ENCODE peak calls at places on chromosomes 16 and 17, in ten cellular contexts. T is activated CD8-positive, alpha-beta T cell treated with anti-CD3 and anti-CD28 coated beads, Interleukin-2, amount 10 ng/mL, durations not matched to agents 7 days and 5 days; U is posterior cingulate gyrus; J is KBM-7; F is stimulated activated CD8-positive, alpha-beta memory T cell treated with anti-CD3 and anti-CD28 coated beads, Interleukin-7, amount 100 ng/mL, for 1 hour; C is GM23338; W is SW 1271; K is ureter; M is Caki2; Q is progenitor cell of endocrine pancreas. Z is an unnamed sample.

GRCh38 chr16:55376567-55377167 is 52.7 kb downstream of the IRX6 start:
- DNase-seq in T (no peak), W (no peak), K (no peak), C (no peak), F (no peak), M (no peak), J (no peak), U (no peak), Q (no peak), Z (no peak)

GRCh38 chr16:57736419-57737281 is 1.1 kb downstream of the KATNB1 start:
- DNase-seq in Q (no peak), T (peak; percentile 68), C (peak; percentile 73), U (peak; percentile 35), J (peak; percentile 73), F (peak; percentile 14), K (no peak), M (peak; percentile 84), W (peak; percentile 56), Z (no peak)

GRCh38 chr16:49890876-49891275 is 35.0 kb upstream of the ZNF423 start:
- DNase-seq in F (no peak), J (peak; percentile 58), Q (no peak), U (no peak), M (no peak), K (no peak), T (peak; percentile 37), W (no peak), C (peak; percentile 86), Z (no peak)

GRCh38 chr17:9004132-9004960 is 17.0 kb upstream of the NTN1 start:
- DNase-seq in M (no peak), Q (no peak), F (no peak), W (no peak), C (peak; percentile 68), U (no peak), J (no peak), T (no peak), K (no peak), Z (no peak)

GRCh38 chr16:79215289-79215688 is 385.2 kb downstream of the MAF start:
- DNase-seq in U (no peak), J (no peak), Q (no peak), F (no peak), M (no peak), W (no peak), C (no peak), T (no peak), K (no peak), Z (no peak)

GRCh38 chr17:7686221-7687071 is 844 bp downstream of the TP53 start:
- DNase-seq in U (peak; percentile 77), F (peak; percentile 56), W (peak; percentile 97), C (peak; percentile 89), Q (peak; percentile 58), M (peak; percentile 91), J (peak; percentile 96), K (peak; percentile 84), T (peak; percentile 88), Z (no peak)

GRCh38 chr16:84005391-84005790 is 37.2 kb downstream of the SLC38A8 start:
- DNase-seq in K (no peak), U (no peak), F (no peak), W (no peak), T (no peak), M (no peak), J (no peak), Q (no peak), C (no peak), Z (no peak)

GRCh38 chr16:27285676-27286196 is 17.2 kb upstream of the NSMCE1 start:
- DNase-seq in J (peak; percentile 38), M (no peak), K (peak; percentile 54), F (no peak), C (no peak), Q (no peak), U (no peak), T (no peak), W (no peak), Z (no peak)

GRCh38 chr17:61338000-61338864 is 61.4 kb upstream of the TBX2 start:
- DNase-seq in K (no peak), M (peak; percentile 28), W (no peak), T (no peak), J (no peak), C (no peak), U (no peak), F (no peak), Q (no peak), Z (no peak)

GRCh38 chr17:18889658-18890057 is 31.7 kb downstream of the PRPSAP2 start:
- DNase-seq in K (no peak), F (no peak), W (no peak), M (no peak), T (no peak), J (no peak), C (no peak), U (no peak), Q (no peak), Z (no peak)

GRCh38 chr16:27640277-27640600 is 90.3 kb downstream of the KATNIP start:
- DNase-seq in Q (no peak), U (no peak), T (no peak), K (no peak), F (no peak), M (no peak), C (peak; percentile 44), W (no peak), J (no peak), Z (no peak)

GRCh38 chr17:15892244-15892643 is 52.7 kb upstream of the ADORA2B start:
- DNase-seq in W (no peak), K (no peak), J (no peak), M (no peak), T (no peak), U (no peak), Q (no peak), C (no peak), F (no peak), Z (no peak)

GRCh38 chr17:7222972-7223292 is 3.2 kb downstream of the ACADVL start:
- DNase-seq in U (no peak), C (no peak), J (no peak), F (no peak), K (no peak), T (no peak), W (no peak), M (no peak), Q (no peak), Z (no peak)

GRCh38 chr16:30051518-30051917 is 14.0 kb upstream of the ALDOA start:
- DNase-seq in W (peak; percentile 64), K (no peak), Q (no peak), M (no peak), T (no peak), F (no peak), J (no peak), U (no peak), C (no peak), Z (no peak)

GRCh38 chr17:7580631-7581554 is 1.5 kb downstream of the CD68 start:
- DNase-seq in J (no peak), M (no peak), U (no peak), Q (no peak), W (no peak), C (peak; percentile 11), T (no peak), F (no peak), K (no peak), Z (no peak)

Z was measured in iPS DF 6.9.